ENCODE peak calls at places on chromosomes 2 and 18, in seven cellular contexts. One of them, this sample, is unnamed.
A peak's percentile ranks its signal among the peaks of the same experiment; 100 is the strongest.

GRCh38 chr2:132632000-132632649 is 37.9 kb downstream of the LYPD1 start:
- DNase-seq in heart right ventricle: no peak
- DNase-seq in astrocyte of the cerebellum: no peak
- DNase-seq in AG04449: no peak
- DNase-seq in right lobe of liver: peak; percentile 75
- DNase-seq in psoas muscle: no peak
- DNase-seq in IMR-90: peak; percentile 6
- DNase-seq in this sample: peak; percentile 39

GRCh38 chr18:79439201-79440023 is 43.7 kb downstream of the NFATC1 start:
- DNase-seq in heart right ventricle: no peak
- DNase-seq in astrocyte of the cerebellum: peak; percentile 76
- DNase-seq in AG04449: peak; percentile 36
- DNase-seq in right lobe of liver: no peak
- DNase-seq in psoas muscle: peak; percentile 92
- DNase-seq in IMR-90: peak; percentile 6
- DNase-seq in this sample: no peak

GRCh38 chr2:18063826-18064485 is 185.5 kb downstream of the KCNS3 start:
- DNase-seq in heart right ventricle: no peak
- DNase-seq in astrocyte of the cerebellum: no peak
- DNase-seq in AG04449: no peak
- DNase-seq in right lobe of liver: no peak
- DNase-seq in psoas muscle: no peak
- DNase-seq in IMR-90: no peak
- DNase-seq in this sample: no peak

GRCh38 chr2:85291425-85292023 is 36.3 kb downstream of the TGOLN2 start:
- DNase-seq in heart right ventricle: no peak
- DNase-seq in astrocyte of the cerebellum: no peak
- DNase-seq in AG04449: no peak
- DNase-seq in right lobe of liver: no peak
- DNase-seq in psoas muscle: peak; percentile 8
- DNase-seq in IMR-90: no peak
- DNase-seq in this sample: no peak

GRCh38 chr2:182445566-182445965 is 18.7 kb upstream of the PDE1A start:
- DNase-seq in heart right ventricle: no peak
- DNase-seq in astrocyte of the cerebellum: no peak
- DNase-seq in AG04449: no peak
- DNase-seq in right lobe of liver: no peak
- DNase-seq in psoas muscle: no peak
- DNase-seq in IMR-90: no peak
- DNase-seq in this sample: no peak

GRCh38 chr2:172334988-172335387 is 92.4 kb upstream of the ITGA6 start:
- DNase-seq in heart right ventricle: no peak
- DNase-seq in astrocyte of the cerebellum: no peak
- DNase-seq in AG04449: no peak
- DNase-seq in right lobe of liver: no peak
- DNase-seq in psoas muscle: no peak
- DNase-seq in IMR-90: no peak
- DNase-seq in this sample: no peak

GRCh38 chr2:88099798-88100488 is 27.9 kb downstream of the FABP1 start:
- DNase-seq in heart right ventricle: no peak
- DNase-seq in astrocyte of the cerebellum: no peak
- DNase-seq in AG04449: no peak
- DNase-seq in right lobe of liver: no peak
- DNase-seq in psoas muscle: peak; percentile 75
- DNase-seq in IMR-90: peak; percentile 4
- DNase-seq in this sample: no peak

GRCh38 chr2:109164739-109165221 is 35.8 kb downstream of the SH3RF3 start:
- DNase-seq in heart right ventricle: no peak
- DNase-seq in astrocyte of the cerebellum: peak; percentile 67
- DNase-seq in AG04449: no peak
- DNase-seq in right lobe of liver: no peak
- DNase-seq in psoas muscle: no peak
- DNase-seq in IMR-90: peak; percentile 78
- DNase-seq in this sample: no peak

GRCh38 chr2:227534714-227535113 is 62.8 kb downstream of the AGFG1 start:
- DNase-seq in heart right ventricle: no peak
- DNase-seq in astrocyte of the cerebellum: no peak
- DNase-seq in AG04449: no peak
- DNase-seq in right lobe of liver: no peak
- DNase-seq in psoas muscle: no peak
- DNase-seq in IMR-90: no peak
- DNase-seq in this sample: no peak

DNA sequence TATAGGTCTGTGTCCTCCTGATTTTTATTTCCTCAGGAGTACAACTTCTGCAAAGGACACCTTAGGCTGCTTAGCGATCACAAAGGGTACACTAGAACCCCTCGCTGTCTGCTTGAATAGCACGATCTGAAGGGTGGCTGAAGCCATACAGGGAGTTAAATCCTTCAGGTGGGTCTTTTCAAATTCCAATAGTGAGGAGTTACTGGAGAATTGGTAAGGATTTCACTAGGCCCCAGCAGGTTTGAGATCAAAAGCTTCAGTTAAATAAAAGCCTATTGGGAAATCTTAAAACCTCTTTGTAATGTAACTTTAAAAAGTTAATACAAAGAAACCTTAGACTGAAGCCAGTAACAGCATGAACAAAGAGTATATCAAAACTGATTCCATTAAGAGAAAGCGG is 613.1 kb downstream of the ZEB2 start:
- DNase-seq in heart right ventricle: no peak
- DNase-seq in astrocyte of the cerebellum: no peak
- DNase-seq in AG04449: no peak
- DNase-seq in right lobe of liver: no peak
- DNase-seq in psoas muscle: no peak
- DNase-seq in IMR-90: no peak
- DNase-seq in this sample: no peak
- H3K4me3 ChIP-seq in heart right ventricle: no peak overlapping the region
- H3K4me3 ChIP-seq in astrocyte of the cerebellum: no peak overlapping the region
- H3K4me3 ChIP-seq in AG04449: no peak overlapping the region
- H3K4me3 ChIP-seq in right lobe of liver: no peak overlapping the region
- H3K4me3 ChIP-seq in psoas muscle: no peak overlapping the region
- H3K4me3 ChIP-seq in IMR-90: no peak overlapping the region
- H3K4me3 ChIP-seq in this sample: no peak overlapping the region

DNA sequence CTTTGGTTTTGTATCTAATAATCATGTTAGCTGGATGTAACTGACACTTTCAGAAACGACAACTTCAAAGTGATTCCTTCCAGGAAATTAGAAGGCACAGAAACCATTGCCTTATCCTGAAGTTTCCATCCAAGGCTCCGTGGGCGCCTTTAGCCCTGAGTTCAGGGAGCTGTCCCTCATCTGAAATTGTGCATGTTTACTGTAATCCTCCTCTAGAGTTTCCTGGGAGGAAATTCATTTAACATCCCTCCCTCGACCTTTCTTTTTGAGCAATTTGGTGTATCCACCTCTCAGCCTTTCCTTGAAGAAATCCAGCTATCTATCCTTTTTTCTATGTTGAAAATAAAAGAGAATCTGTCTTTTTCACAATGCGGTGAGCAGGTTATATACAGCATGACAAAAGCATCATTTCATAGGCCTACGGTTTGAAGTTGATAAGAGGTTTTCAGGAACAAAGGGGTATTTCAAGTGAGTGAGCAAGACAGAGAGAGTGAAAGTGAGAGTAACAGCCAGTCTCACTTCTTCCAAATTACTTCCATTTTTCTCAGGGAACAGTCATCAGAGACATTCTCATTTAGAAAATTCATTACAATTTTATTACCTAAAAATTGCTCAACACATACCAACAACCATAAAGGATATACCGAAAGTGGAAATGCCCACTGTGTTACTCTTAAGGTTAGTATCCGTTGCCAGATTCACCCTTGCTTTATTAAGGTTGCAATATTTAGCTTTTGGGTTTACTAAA is 167.3 kb downstream of the MREG start:
- DNase-seq in heart right ventricle: no peak
- DNase-seq in astrocyte of the cerebellum: no peak
- DNase-seq in AG04449: no peak
- DNase-seq in right lobe of liver: no peak
- DNase-seq in psoas muscle: no peak
- DNase-seq in IMR-90: no peak
- DNase-seq in this sample: no peak
- H3K4me3 ChIP-seq in heart right ventricle: no peak overlapping the region
- H3K4me3 ChIP-seq in astrocyte of the cerebellum: no peak overlapping the region
- H3K4me3 ChIP-seq in AG04449: no peak overlapping the region
- H3K4me3 ChIP-seq in right lobe of liver: no peak overlapping the region
- H3K4me3 ChIP-seq in psoas muscle: no peak overlapping the region
- H3K4me3 ChIP-seq in IMR-90: no peak overlapping the region
- H3K4me3 ChIP-seq in this sample: no peak overlapping the region

GRCh38 chr2:144509548-144510205 is 10.2 kb downstream of the ZEB2 start:
- DNase-seq in heart right ventricle: no peak
- DNase-seq in astrocyte of the cerebellum: no peak
- DNase-seq in AG04449: no peak
- DNase-seq in right lobe of liver: no peak
- DNase-seq in psoas muscle: no peak
- DNase-seq in IMR-90: no peak
- DNase-seq in this sample: no peak
- H3K4me3 ChIP-seq in heart right ventricle: peak overlapping the region; percentile 20
- H3K4me3 ChIP-seq in astrocyte of the cerebellum: no peak overlapping the region
- H3K4me3 ChIP-seq in AG04449: no peak overlapping the region
- H3K4me3 ChIP-seq in right lobe of liver: no peak overlapping the region
- H3K4me3 ChIP-seq in psoas muscle: peak overlapping the region; percentile 89
- H3K4me3 ChIP-seq in IMR-90: no peak overlapping the region
- H3K4me3 ChIP-seq in this sample: no peak overlapping the region

GRCh38 chr2:20569464-20570223 is 81.3 kb downstream of the HS1BP3 start:
- DNase-seq in heart right ventricle: no peak
- DNase-seq in astrocyte of the cerebellum: no peak
- DNase-seq in AG04449: no peak
- DNase-seq in right lobe of liver: no peak
- DNase-seq in psoas muscle: no peak
- DNase-seq in IMR-90: no peak
- DNase-seq in this sample: no peak
- H3K4me3 ChIP-seq in heart right ventricle: no peak overlapping the region
- H3K4me3 ChIP-seq in astrocyte of the cerebellum: no peak overlapping the region
- H3K4me3 ChIP-seq in AG04449: no peak overlapping the region
- H3K4me3 ChIP-seq in right lobe of liver: no peak overlapping the region
- H3K4me3 ChIP-seq in psoas muscle: no peak overlapping the region
- H3K4me3 ChIP-seq in IMR-90: no peak overlapping the region
- H3K4me3 ChIP-seq in this sample: no peak overlapping the region

This sample was measured in retinal pigment epithelial cell.